ENCODE peak calls at places on chromosomes 5 and 9, in five cellular contexts. J is mammary epithelial cell, K is HCT116, N is GM23248, A is OCI-LY7. U is an unnamed sample.

GRCh38 chr9:114779352-114779845 is 26.4 kb downstream of the TNFSF15 start:
- DNase-seq in J (peak; percentile 81), A (no peak), N (peak; percentile 50), K (peak; percentile 22), U (peak; percentile 62)

GRCh38 chr9:18396102-18396728 is 77.7 kb upstream of the ADAMTSL1 start:
- DNase-seq in N (peak; percentile 47), K (no peak), J (no peak), A (peak; percentile 41), U (no peak)

GRCh38 chr9:76371901-76372300 is 22.3 kb downstream of the RFK start:
- DNase-seq in K (no peak), A (no peak), J (no peak), N (peak; percentile 12), U (no peak)

GRCh38 chr5:44814761-44815160 is 6.0 kb downstream of the MRPS30 start:
- DNase-seq in N (no peak), A (no peak), K (no peak), J (no peak), U (no peak)

GRCh38 chr5:138716456-138716924 is 36.7 kb upstream of the CTNNA1 start:
- DNase-seq in A (no peak), J (no peak), K (no peak), N (no peak), U (no peak)

GRCh38 chr5:76689321-76690026 is 26.5 kb upstream of the F2R start:
- DNase-seq in N (peak; percentile 91), A (no peak), K (peak; percentile 22), J (peak; percentile 81), U (no peak)

GRCh38 chr5:138504799-138505198 is 38.2 kb downstream of the ETF1 start:
- DNase-seq in J (peak; percentile 95), N (peak; percentile 42), K (no peak), A (no peak), U (no peak)

GRCh38 chr5:138884554-138884953 is 9.4 kb upstream of the LRRTM2 start:
- DNase-seq in K (no peak), A (no peak), J (no peak), N (no peak), U (no peak)

GRCh38 chr5:93794954-93795353 is 53.6 kb upstream of the POU5F2 start:
- DNase-seq in N (no peak), J (no peak), A (peak; percentile 22), K (no peak), U (peak; percentile 12)

GRCh38 chr5:109705596-109705995 is 15.9 kb downstream of the MAN2A1 start:
- DNase-seq in K (no peak), A (no peak), N (peak; percentile 45), J (no peak), U (no peak)

GRCh38 chr9:103789686-103790085 is 304.4 kb upstream of the SMC2 start:
- DNase-seq in A (peak; percentile 25), K (no peak), J (peak; percentile 33), N (peak; percentile 16), U (peak; percentile 10)

GRCh38 chr5:126267435-126267834 is 155.8 kb upstream of the GRAMD2B start:
- DNase-seq in J (peak; percentile 19), A (no peak), K (no peak), N (no peak), U (peak; percentile 18)

GRCh38 chr9:78030553-78031270 is 899 bp downstream of the GNAQ start:
- DNase-seq in J (peak; percentile 48), K (no peak), A (no peak), N (peak; percentile 74), U (peak; percentile 82)

GRCh38 chr9:126915846-126916543 is 1.4 kb downstream of the RALGPS1 start:
- DNase-seq in A (no peak), N (no peak), J (peak; percentile 68), K (no peak), U (peak; percentile 56)

GRCh38 chr5:165055476-165055875 is 1550.1 kb downstream of the MAT2B start:
- DNase-seq in J (no peak), A (no peak), N (no peak), K (no peak), U (no peak)

GRCh38 chr5:143738415-143739401 is 73.3 kb upstream of the HMHB1 start:
- DNase-seq in A (no peak), N (no peak), K (no peak), J (peak; percentile 32), U (no peak)

GRCh38 chr9:132547976-132548730 is 34.3 kb upstream of the BARHL1 start:
- DNase-seq in N (no peak), K (no peak), J (no peak), A (peak; percentile 84), U (no peak)

GRCh38 chr5:125117556-125117955 is 371.1 kb upstream of the ZNF608 start:
- DNase-seq in N (peak; percentile 40), A (no peak), J (no peak), K (no peak), U (no peak)

DNA sequence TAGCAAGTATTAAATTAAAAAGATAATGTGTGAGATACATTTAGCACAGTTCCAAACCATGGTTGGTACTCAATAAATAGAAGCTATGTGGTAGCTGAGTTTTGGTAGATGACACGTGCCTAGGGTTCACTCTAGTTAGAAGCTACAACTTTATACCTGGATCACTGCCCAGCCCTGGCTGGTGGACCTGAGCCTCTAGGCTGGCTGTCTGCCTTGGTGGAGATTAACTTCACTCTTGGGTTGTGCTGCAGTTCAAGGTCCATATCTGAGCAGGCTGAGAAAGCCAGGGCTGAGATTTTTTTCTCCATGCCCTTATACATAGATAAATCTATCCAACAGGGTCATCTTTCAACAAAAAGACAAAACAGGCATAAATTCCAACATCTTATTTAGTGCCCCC is 44.6 kb upstream of the SPDL1 start:
- DNase-seq in A (no peak), N (no peak), J (no peak), K (no peak), U (peak; percentile 44)
- H3K27ac ChIP-seq in A (no peak overlapping the region), N (no peak overlapping the region), J (no peak overlapping the region), K (no peak overlapping the region), U (no peak overlapping the region)

DNA sequence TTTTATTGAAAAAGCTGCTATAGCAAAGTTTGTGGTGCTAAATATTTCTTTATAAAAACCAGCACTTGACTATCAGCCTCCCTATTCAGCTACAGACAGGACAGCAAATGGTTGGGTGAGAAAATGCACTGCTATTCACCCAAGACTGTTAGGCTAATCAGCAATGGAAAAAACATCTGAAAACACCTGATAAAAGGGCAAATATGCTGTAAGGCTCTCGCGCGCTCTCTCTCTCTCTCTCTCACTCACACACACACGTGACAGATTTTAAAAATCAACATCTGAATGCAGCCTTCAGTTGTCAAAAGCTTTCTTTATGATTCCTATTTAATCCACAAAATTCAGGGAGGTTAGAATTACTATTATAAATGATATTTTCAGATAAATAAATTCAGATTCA is 80.2 kb downstream of the HTR4 start:
- DNase-seq in J (no peak), A (no peak), K (no peak), N (no peak), U (no peak)
- H3K4me2 ChIP-seq in J (no peak overlapping the region), A (no peak overlapping the region), K (no peak overlapping the region), N (no peak overlapping the region), U (no peak overlapping the region)

GRCh38 chr5:107464403-107464802 is 206.3 kb downstream of the EFNA5 start:
- DNase-seq in A (peak; percentile 70), N (no peak), J (no peak), K (no peak), U (no peak)
- H3K4me1 ChIP-seq in A (peaks cover 83% of the 10 kb centered on the region), N (peaks cover 3% of the 10 kb centered on the region), J (peaks cover 77% of the 10 kb centered on the region), K (peaks cover 12% of the 10 kb centered on the region), U (peaks cover 27% of the 10 kb centered on the region)

GRCh38 chr9:137305060-137305787 is 3.2 kb upstream of the NRARP start:
- DNase-seq in A (peak; percentile 51), N (peak; percentile 68), K (no peak), J (peak; percentile 39), U (peak; percentile 33)
- H3K27ac ChIP-seq in A (no peak overlapping the region), N (no peak overlapping the region), K (no peak overlapping the region), J (no peak overlapping the region), U (no peak overlapping the region)

GRCh38 chr9:3508531-3509374 is 17.0 kb downstream of the RFX3 start:
- DNase-seq in J (peak; percentile 47), N (no peak), A (peak; percentile 51), K (no peak), U (no peak)
- H3K4me2 ChIP-seq in J (peak overlapping the region; percentile 81), N (no peak overlapping the region), A (peak overlapping the region; percentile 86), K (peak overlapping the region; percentile 7), U (peak overlapping the region; percentile 63)

GRCh38 chr9:124015091-124015660 is 3.6 kb downstream of the LHX2 start:
- DNase-seq in K (no peak), N (no peak), A (no peak), J (no peak), U (no peak)

GRCh38 chr9:124014355-124015026 is 2.9 kb downstream of the LHX2 start:
- DNase-seq in A (no peak), K (no peak), J (no peak), N (no peak), U (no peak)

GRCh38 chr9:124011460-124012301 is at the start of gene LHX2:
- DNase-seq in A (no peak), N (peak; percentile 88), K (peak; percentile 75), J (peak; percentile 68), U (peak; percentile 81)

GRCh38 chr9:124012368-124013262 is 1.0 kb downstream of the LHX2 start:
- DNase-seq in J (no peak), N (no peak), A (no peak), K (no peak), U (no peak)

GRCh38 chr9:124013263-124014211 is 2.0 kb downstream of the LHX2 start:
- DNase-seq in J (no peak), A (no peak), K (no peak), N (no peak), U (no peak)
- H3K4me1 ChIP-seq in J (peaks cover 7% of the 10 kb centered on the region), A (no peaks in the 10 kb centered on the region), K (no peaks in the 10 kb centered on the region), N (peaks cover 5% of the 10 kb centered on the region), U (peaks cover 38% of the 10 kb centered on the region)

GRCh38 chr5:159186319-159186718 is 23.0 kb downstream of the RNF145 start:
- DNase-seq in A (no peak), N (no peak), K (no peak), J (peak; percentile 40), U (no peak)

GRCh38 chr5:159185773-159186172 is 23.6 kb downstream of the RNF145 start:
- DNase-seq in J (no peak), A (no peak), K (no peak), N (no peak), U (no peak)

GRCh38 chr5:159184236-159184635 is 25.1 kb downstream of the RNF145 start:
- DNase-seq in K (no peak), J (no peak), A (no peak), N (peak; percentile 50), U (no peak)

GRCh38 chr5:159183247-159183646 is 26.1 kb downstream of the RNF145 start:
- DNase-seq in A (no peak), N (no peak), K (no peak), J (no peak), U (no peak)

DNA sequence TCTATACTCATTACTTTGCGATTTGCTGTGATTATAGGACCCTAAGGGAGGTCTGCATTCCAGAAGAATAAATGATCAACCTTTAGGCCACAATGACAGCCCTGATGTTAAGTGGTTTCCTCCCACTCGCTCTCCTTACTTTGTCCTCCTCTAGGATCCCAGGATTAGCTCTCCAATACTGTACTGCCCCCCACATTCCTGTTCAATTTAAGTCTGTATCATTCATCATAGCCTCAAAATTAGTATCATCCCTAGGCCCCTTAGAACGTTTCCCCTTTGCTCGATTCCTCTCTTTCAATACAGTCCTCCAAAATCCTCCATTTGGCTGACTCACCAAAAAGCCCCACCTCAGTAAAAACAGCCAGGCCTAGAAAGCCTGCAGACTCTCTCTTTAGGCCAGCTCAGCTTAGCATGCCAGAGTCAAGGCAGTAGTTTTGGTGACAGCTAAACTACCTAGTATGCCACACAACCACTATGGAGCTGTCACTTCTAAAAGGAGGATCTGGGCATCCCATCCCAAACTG is 24.4 kb downstream of the RNF145 start:
- DNase-seq in A (no peak), N (peak; percentile 87), K (no peak), J (peak; percentile 87), U (no peak)
- H3K27ac ChIP-seq in A (no peak overlapping the region), N (peak overlapping the region; percentile 96), K (no peak overlapping the region), J (peak overlapping the region; percentile 95), U (peak overlapping the region; percentile 89)

U was measured in hepatocyte.